ENCODE peak calls at places on chromosome 20, in ten cellular contexts. A, L, B, V, K, G, Z, Q, H and P are unnamed samples.

GRCh38 chr20:50306478-50307423 is 116.1 kb downstream of the CEBPB start:
- DNase-seq in Z (no peak), B (no peak), V (no peak), K (no peak), H (no peak), G (no peak), A (no peak), Q (no peak), L (no peak), P (no peak)

GRCh38 chr20:17431621-17432364 is 99.4 kb downstream of the BFSP1 start:
- DNase-seq in K (peak), L (peak), H (peak), B (peak), V (peak), Q (peak), Z (peak), G (peak), A (peak), P (peak)

GRCh38 chr20:51024761-51025160 is 1.9 kb upstream of the KCNG1 start:
- DNase-seq in K (no peak), V (no peak), L (no peak), G (no peak), Z (no peak), B (no peak), H (no peak), Q (no peak), A (no peak), P (no peak)

GRCh38 chr20:16284385-16285100 is 288.7 kb downstream of the KIF16B start:
- DNase-seq in G (no peak), V (no peak), A (no peak), K (no peak), Z (no peak), B (no peak), H (no peak), Q (no peak), L (no peak), P (no peak)

GRCh38 chr20:35598899-35599775 is 16.5 kb upstream of the SPAG4 start:
- DNase-seq in K (no peak), A (no peak), H (no peak), Z (no peak), G (no peak), B (peak), V (no peak), Q (no peak), L (no peak), P (no peak)

GRCh38 chr20:34023937-34024732 is 30.4 kb downstream of the RALY start:
- DNase-seq in Z (no peak), A (no peak), G (no peak), Q (no peak), V (no peak), B (no peak), H (no peak), K (no peak), L (no peak), P (no peak)

GRCh38 chr20:61660559-61660958 is 405.1 kb downstream of the TAF4 start:
- DNase-seq in V (no peak), G (no peak), H (no peak), L (no peak), Z (no peak), B (no peak), Q (no peak), K (no peak), A (no peak), P (no peak)

GRCh38 chr20:51313275-51313898 is 229.1 kb downstream of the NFATC2 start:
- DNase-seq in H (no peak), Q (no peak), Z (no peak), B (no peak), G (peak), K (no peak), L (no peak), V (no peak), A (no peak), P (no peak)

GRCh38 chr20:35839891-35840290 is 68.1 kb downstream of the PHF20 start:
- DNase-seq in L (no peak), V (no peak), Q (no peak), G (no peak), Z (no peak), H (no peak), K (no peak), A (no peak), B (no peak), P (no peak)

GRCh38 chr20:46772901-46773300 is 63.5 kb downstream of the SLC2A10 start:
- DNase-seq in Z (no peak), K (no peak), V (no peak), L (no peak), G (no peak), A (no peak), Q (no peak), H (no peak), B (no peak), P (no peak)

GRCh38 chr20:33846291-33846916 is 35.3 kb downstream of the CHMP4B start:
- DNase-seq in A (no peak), Q (peak), H (no peak), V (no peak), G (peak), K (peak), L (no peak), B (no peak), Z (no peak), P (no peak)

GRCh38 chr20:59588236-59588855 is 16.0 kb upstream of the PHACTR3 start:
- DNase-seq in H (no peak), Q (peak), V (no peak), L (no peak), A (no peak), G (no peak), K (no peak), B (no peak), Z (no peak), P (no peak)

GRCh38 chr20:55360895-55361294 is 644.4 kb downstream of the CBLN4 start:
- DNase-seq in K (no peak), A (no peak), V (no peak), Z (no peak), Q (no peak), H (no peak), G (no peak), L (no peak), B (no peak), P (no peak)

GRCh38 chr20:14879020-14879697 is 541.7 kb upstream of the FLRT3 start:
- DNase-seq in G (peak), L (no peak), A (peak), V (peak), K (no peak), Z (no peak), Q (no peak), H (peak), B (no peak), P (no peak)

GRCh38 chr20:51310216-51310615 is 232.3 kb downstream of the NFATC2 start:
- DNase-seq in V (no peak), Z (no peak), B (no peak), L (no peak), Q (no peak), H (no peak), G (peak), A (no peak), K (no peak), P (no peak)

GRCh38 chr20:62430311-62430853 is 3.0 kb upstream of the RBBP8NL start:
- DNase-seq in Q (no peak), A (no peak), L (no peak), G (no peak), K (no peak), H (no peak), B (no peak), V (no peak), Z (no peak), P (no peak)

GRCh38 chr20:63741354-63741675 is 1.7 kb downstream of the SLC2A4RG start:
- DNase-seq in Q (no peak), A (no peak), V (no peak), K (no peak), G (no peak), Z (no peak), H (no peak), L (no peak), B (no peak), P (no peak)
- TF ChIP-seq CTCF in Q (no peak), A (no peak), V (no peak), K (no peak), G (no peak), Z (no peak), H (no peak), L (no peak), B (no peak), P (no peak)

DNA sequence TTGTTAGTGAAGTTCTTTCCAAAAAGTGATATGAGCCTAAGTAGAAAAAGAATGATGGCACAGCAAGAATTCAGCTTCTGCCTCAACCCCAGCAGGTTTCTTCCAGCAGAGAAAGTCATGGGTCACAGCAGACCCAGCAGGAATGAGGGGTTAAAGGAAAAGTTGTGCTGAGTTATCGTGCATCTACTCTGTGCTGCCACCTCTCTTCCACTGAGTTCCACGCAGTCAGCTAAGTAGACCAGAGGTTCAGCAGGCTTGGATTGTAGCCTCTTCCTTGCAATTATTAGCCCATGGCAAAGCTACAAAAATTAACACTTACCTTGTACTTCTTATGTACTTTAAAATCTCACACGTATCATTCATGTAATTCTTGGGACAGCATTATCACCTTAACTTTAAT is 510.8 kb downstream of the PTPRT start:
- DNase-seq in H (no peak), Q (no peak), Z (no peak), L (peak), K (no peak), V (no peak), B (peak), G (no peak), A (no peak), P (no peak)
- TF ChIP-seq CTCF in H (no peak), Q (peak), Z (no peak), L (no peak), K (no peak), V (no peak), B (peak), G (no peak), A (no peak), P (peak)

GRCh38 chr20:40702504-40702903 is 13.5 kb upstream of the MAFB start:
- DNase-seq in G (no peak), Q (no peak), H (no peak), L (no peak), Z (no peak), V (no peak), A (peak), K (no peak), B (no peak), P (no peak)
- TF ChIP-seq CTCF in G (peak), Q (no peak), H (no peak), L (peak), Z (no peak), V (no peak), A (peak), K (no peak), B (no peak), P (no peak)

DNA sequence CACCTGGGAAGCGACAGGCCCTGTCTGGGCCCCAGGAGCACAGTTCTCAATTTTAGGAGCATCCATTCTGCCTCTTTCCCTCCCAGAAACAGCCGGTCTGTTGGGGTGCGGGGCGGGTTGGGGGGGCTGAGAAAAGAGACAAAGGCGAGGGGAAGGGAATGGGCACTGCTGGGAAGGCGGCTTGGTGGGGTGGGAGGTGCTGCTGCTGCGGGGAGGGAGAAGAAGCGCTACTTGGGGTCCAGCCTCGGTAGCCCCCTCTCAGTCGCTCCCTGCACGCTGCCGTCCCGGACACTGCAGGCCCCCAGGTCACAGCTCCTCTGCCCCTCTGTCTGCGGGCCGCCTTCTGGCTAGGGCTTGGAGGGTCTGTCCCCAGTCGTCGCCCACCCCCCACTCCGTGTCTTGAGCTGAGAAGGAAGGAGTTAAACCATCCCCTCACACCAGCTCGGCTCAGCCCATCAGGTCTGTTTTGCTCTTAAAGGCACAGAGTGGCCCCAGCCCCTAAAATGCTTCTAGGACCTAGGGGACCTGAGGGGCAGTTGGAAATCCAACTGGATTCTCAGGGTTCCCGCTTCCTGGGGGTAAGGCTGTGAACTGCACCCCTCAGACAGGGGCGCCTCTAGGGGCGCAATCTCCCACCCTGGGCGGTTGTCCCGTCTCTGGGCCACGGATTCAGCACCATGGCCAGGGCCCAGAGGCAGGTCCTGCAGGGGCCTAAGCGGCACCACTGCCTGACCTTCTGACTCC is 740 bp downstream of the GDAP1L1 start:
- DNase-seq in K (no peak), A (peak), Z (peak), L (peak), V (peak), G (peak), Q (peak), H (peak), B (peak), P (peak)
- TF ChIP-seq CTCF in K (no peak), A (no peak), Z (no peak), L (peak), V (peak), G (peak), Q (peak), H (peak), B (no peak), P (peak)

DNA sequence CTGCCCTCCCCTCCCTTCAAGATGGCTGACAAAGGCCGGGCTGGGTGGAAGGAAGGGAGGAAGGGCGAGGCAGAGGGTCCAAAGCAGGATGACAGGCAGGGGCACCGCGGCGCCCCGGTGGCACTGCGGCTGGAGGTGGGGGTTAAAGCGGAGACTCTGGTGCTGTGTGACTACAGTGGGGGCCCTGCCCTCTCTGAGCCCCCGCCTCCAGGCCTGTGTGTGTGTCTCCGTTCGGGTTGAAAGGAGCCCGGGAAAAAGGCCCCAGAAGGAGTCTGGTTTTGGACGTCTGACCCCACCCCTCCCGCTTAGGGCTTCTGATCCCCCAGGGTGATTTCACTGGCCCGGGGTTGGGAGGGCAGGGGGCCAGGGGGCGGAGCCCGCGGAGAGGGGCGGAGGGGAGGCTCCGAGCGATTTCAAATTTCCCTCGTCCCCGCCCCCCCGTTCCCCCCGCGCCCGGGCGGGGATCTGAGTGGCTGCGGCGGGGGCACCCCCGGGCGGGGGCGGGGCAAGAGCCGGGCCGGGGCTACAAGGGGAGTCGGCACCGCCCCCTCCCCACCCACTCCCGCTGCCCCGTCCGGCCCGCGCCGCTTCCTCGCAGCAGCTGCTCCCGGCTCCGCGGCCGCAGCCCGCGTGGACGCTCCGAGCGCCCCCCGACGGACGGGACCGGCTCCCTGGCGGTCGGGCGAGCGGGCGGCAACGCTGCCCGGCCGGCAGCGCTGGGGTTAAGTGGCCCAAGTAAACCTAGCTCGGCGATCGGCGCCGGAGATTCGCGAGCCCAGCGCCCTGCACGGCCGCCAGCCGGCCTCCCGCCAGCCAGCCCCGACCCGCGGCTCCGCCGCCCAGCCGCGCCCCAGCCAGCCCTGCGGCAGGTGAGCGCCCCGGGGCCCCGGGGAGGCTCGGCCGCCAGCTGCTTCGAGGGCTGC is at the start of gene DNMT3B:
- DNase-seq in G (peak), V (peak), A (peak), L (peak), B (peak), Q (peak), H (peak), Z (peak), K (peak), P (peak)
- TF ChIP-seq CTCF in G (no peak), V (no peak), A (peak), L (peak), B (no peak), Q (peak), H (peak), Z (no peak), K (no peak), P (no peak)

GRCh38 chr20:24493661-24494459 is 24.4 kb downstream of the SYNDIG1 start:
- DNase-seq in K (no peak), G (no peak), H (no peak), A (no peak), Q (no peak), V (no peak), Z (no peak), L (no peak), B (no peak), P (no peak)
- TF ChIP-seq CTCF in K (no peak), G (no peak), H (no peak), A (no peak), Q (no peak), V (no peak), Z (no peak), L (no peak), B (no peak), P (no peak)

GRCh38 chr20:10342152-10342551 is 91.9 kb downstream of the MKKS start:
- DNase-seq in A (no peak), H (no peak), V (no peak), L (no peak), G (no peak), Z (no peak), K (no peak), Q (no peak), B (no peak), P (no peak)

GRCh38 chr20:10338781-10339180 is 95.2 kb downstream of the MKKS start:
- DNase-seq in H (no peak), G (peak), V (no peak), L (no peak), Z (no peak), K (no peak), Q (no peak), A (no peak), B (no peak), P (no peak)

GRCh38 chr20:10344953-10345352 is 89.1 kb downstream of the MKKS start:
- DNase-seq in V (no peak), G (no peak), B (no peak), K (no peak), A (no peak), Z (no peak), H (no peak), L (no peak), Q (no peak), P (no peak)

GRCh38 chr20:10337291-10337690 is 96.7 kb downstream of the MKKS start:
- DNase-seq in G (peak), B (no peak), V (peak), Z (no peak), H (no peak), L (no peak), K (no peak), A (peak), Q (no peak), P (no peak)

GRCh38 chr20:10339609-10340008 is 94.4 kb downstream of the MKKS start:
- DNase-seq in Z (no peak), B (no peak), G (no peak), H (no peak), K (no peak), V (no peak), A (no peak), L (no peak), Q (no peak), P (no peak)
- TF ChIP-seq CTCF in Z (no peak), B (no peak), G (no peak), H (no peak), K (no peak), V (no peak), A (no peak), L (no peak), Q (no peak), P (no peak)